ENCODE peak calls at places on chromosomes 1 and 21, in nine cellular contexts. Q is osteoblast; L is Panc1; Z is GM23248; R is pancreas; Y is effector memory CD4-positive, alpha-beta T cell; O is psoas muscle; S is PC-9; K is MM.1S. H is an unnamed sample.
A peak's percentile ranks its signal among the peaks of the same experiment; 100 is the strongest.

GRCh38 chr1:155499953-155500621 is 62.5 kb downstream of the ASH1L start:
- DNase-seq in Q (peak; percentile 18), L (no peak), Z (peak; percentile 9), R (no peak), Y (no peak), O (no peak), S (no peak), K (peak; percentile 55), H (no peak)

GRCh38 chr1:55143686-55144085 is 71.5 kb downstream of the USP24 start:
- DNase-seq in Q (no peak), L (no peak), Z (no peak), R (no peak), Y (no peak), O (no peak), S (peak; percentile 41), K (peak; percentile 29), H (no peak)

GRCh38 chr1:3787347-3787710 is 9.0 kb downstream of the LRRC47 start:
- DNase-seq in Q (peak; percentile 69), L (no peak), Z (no peak), R (no peak), Y (peak; percentile 52), O (no peak), S (no peak), K (no peak), H (peak; percentile 38)

GRCh38 chr1:200588698-200589097 is 31.9 kb downstream of the KIF14 start:
- DNase-seq in Q (no peak), L (no peak), Z (no peak), R (no peak), Y (no peak), O (no peak), S (no peak), K (no peak), H (no peak)

GRCh38 chr1:153597206-153597605 is 15.7 kb downstream of the S100A16 start:
- DNase-seq in Q (peak; percentile 88), L (no peak), Z (peak; percentile 73), R (no peak), Y (no peak), O (no peak), S (peak; percentile 68), K (no peak), H (no peak)

GRCh38 chr1:119225831-119226230 is 85.4 kb upstream of the WARS2 start:
- DNase-seq in Q (no peak), L (no peak), Z (no peak), R (no peak), Y (no peak), O (no peak), S (no peak), K (no peak), H (no peak)

GRCh38 chr1:184296466-184297243 is 90.2 kb upstream of the C1orf21 start:
- DNase-seq in Q (peak; percentile 72), L (no peak), Z (peak; percentile 79), R (peak; percentile 87), Y (no peak), O (peak; percentile 76), S (no peak), K (no peak), H (no peak)

GRCh38 chr1:42941640-42942330 is 16.9 kb downstream of the SLC2A1 start:
- DNase-seq in Q (peak; percentile 95), L (no peak), Z (peak; percentile 99), R (no peak), Y (no peak), O (peak; percentile 70), S (peak; percentile 93), K (no peak), H (no peak)

GRCh38 chr21:33760641-33761103 is 118.4 kb downstream of the ITSN1 start:
- DNase-seq in Q (no peak), L (no peak), Z (peak; percentile 66), R (no peak), Y (no peak), O (no peak), S (no peak), K (no peak), H (no peak)

GRCh38 chr1:31830511-31830910 is 14.7 kb upstream of the SPOCD1 start:
- DNase-seq in Q (peak; percentile 17), L (no peak), Z (no peak), R (no peak), Y (no peak), O (no peak), S (no peak), K (no peak), H (no peak)

GRCh38 chr1:9792156-9793042 is 31.4 kb downstream of the CLSTN1 start:
- DNase-seq in Q (peak; percentile 49), L (no peak), Z (no peak), R (peak; percentile 30), Y (no peak), O (no peak), S (no peak), K (no peak), H (no peak)

GRCh38 chr1:12457771-12458170 is 160.2 kb downstream of the DHRS3 start:
- DNase-seq in Q (no peak), L (no peak), Z (peak; percentile 75), R (no peak), Y (no peak), O (peak; percentile 54), S (no peak), K (no peak), H (no peak)

GRCh38 chr1:14095001-14095400 is 395.0 kb downstream of the PRDM2 start:
- DNase-seq in Q (peak; percentile 37), L (no peak), Z (peak; percentile 35), R (no peak), Y (no peak), O (no peak), S (no peak), K (peak; percentile 18), H (no peak)

GRCh38 chr1:212219679-212220463 is 65.3 kb upstream of the PPP2R5A start:
- DNase-seq in Q (no peak), L (no peak), Z (no peak), R (no peak), Y (no peak), O (no peak), S (no peak), K (no peak), H (no peak)

DNA sequence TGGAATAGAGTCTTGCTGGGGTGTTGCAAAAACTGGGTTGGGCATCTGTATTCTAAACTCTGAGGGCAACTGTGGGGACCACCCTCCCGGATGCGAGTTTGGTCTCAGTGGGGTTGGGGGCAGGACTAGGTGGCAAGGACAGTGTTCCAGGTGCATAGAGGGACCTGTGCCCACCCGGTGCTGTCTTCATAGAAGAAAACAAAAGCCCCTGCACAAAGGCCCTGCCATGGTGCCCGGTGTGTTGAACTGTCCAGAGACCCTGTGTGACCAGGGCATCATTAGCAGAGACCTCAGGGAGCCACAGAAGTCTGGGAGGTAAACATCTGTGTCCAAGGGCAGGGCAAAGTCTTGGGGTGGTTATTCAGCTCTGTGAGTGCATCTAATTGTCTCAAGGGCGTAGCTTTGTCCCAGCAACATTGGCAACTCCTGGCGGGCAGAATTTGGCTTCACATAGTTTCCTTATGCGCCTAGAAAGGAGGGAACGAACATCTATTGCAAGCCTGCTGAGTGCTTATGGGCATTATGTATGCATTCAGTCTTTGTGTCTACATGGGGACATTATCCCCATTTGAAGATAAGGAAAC is 72.2 kb upstream of the IFFO2 start:
- DNase-seq in Q (no peak), L (no peak), Z (no peak), R (no peak), Y (no peak), O (no peak), S (peak; percentile 39), K (no peak), H (no peak)
- H3K4me3 ChIP-seq in Q (no peak overlapping the region), L (no peak overlapping the region), Z (no peak overlapping the region), R (no peak overlapping the region), Y (no peak overlapping the region), O (no peak overlapping the region), S (no peak overlapping the region), K (no peak overlapping the region), H (no peak overlapping the region)

DNA sequence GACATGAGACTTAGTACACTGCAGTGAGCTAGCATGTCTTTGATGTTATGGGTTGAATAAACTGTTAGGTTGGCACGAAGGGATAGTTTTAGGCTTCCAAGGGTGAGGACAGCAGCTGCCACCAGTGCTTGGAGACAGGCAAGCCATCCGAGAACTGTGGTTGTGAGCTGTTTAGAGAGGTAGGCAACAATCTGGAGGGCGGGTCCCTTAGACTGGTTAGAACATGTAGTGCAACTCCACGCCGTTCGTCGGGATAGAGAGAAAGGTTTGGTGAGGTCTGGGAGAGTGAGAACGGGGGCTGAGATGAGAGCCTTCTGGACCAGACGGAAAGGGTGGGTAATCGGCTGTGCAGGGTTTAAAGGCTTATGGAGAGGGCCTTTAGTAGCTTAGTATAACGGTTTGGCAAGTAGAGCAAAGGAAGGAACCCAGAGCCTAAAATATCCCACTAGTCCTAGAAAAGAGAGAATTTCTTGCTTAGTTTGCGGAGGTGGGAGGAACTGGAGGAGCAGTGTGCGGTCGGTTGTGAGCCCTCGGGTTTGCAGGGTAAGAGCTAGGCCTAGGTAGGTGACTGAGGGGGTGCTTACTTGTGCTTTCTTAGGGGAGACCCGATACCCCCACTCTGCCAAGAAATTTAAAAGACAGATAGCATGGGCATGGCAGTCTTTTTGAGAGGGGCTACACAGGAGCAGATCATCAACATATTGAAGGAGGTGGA is 72.8 kb downstream of the CNST start:
- DNase-seq in Q (no peak), L (no peak), Z (no peak), R (no peak), Y (no peak), O (no peak), S (no peak), K (no peak), H (no peak)
- H3K9me3 ChIP-seq in Q (no peaks in the 10 kb centered on the region), L (no peaks in the 10 kb centered on the region), Z (no peaks in the 10 kb centered on the region), R (no peaks in the 10 kb centered on the region), Y (no peaks in the 10 kb centered on the region), O (no peaks in the 10 kb centered on the region), S (no peaks in the 10 kb centered on the region), K (no peaks in the 10 kb centered on the region), H (no peaks in the 10 kb centered on the region)

GRCh38 chr21:38795475-38795874 is 10.3 kb upstream of the ETS2 start:
- DNase-seq in Q (no peak), L (no peak), Z (no peak), R (no peak), Y (no peak), O (no peak), S (no peak), K (no peak), H (no peak)
- H3K4me1 ChIP-seq in Q (no peaks in the 10 kb centered on the region), L (peaks cover 51% of the 10 kb centered on the region), Z (peaks cover 6% of the 10 kb centered on the region), R (peaks cover 8% of the 10 kb centered on the region), Y (no peaks in the 10 kb centered on the region), O (no peaks in the 10 kb centered on the region), S (peaks cover 56% of the 10 kb centered on the region), K (no peaks in the 10 kb centered on the region), H (no peaks in the 10 kb centered on the region)

GRCh38 chr1:162631546-162632233 is 574 bp upstream of the DDR2 start:
- DNase-seq in Q (no peak), L (no peak), Z (peak; percentile 85), R (no peak), Y (no peak), O (peak; percentile 28), S (no peak), K (no peak), H (no peak)

GRCh38 chr1:162632234-162632666 is at the start of gene DDR2:
- DNase-seq in Q (no peak), L (no peak), Z (peak; percentile 96), R (peak; percentile 11), Y (no peak), O (peak; percentile 73), S (no peak), K (no peak), H (no peak)

GRCh38 chr1:162633327-162633762 is 1.1 kb downstream of the DDR2 start:
- DNase-seq in Q (no peak), L (no peak), Z (peak; percentile 69), R (no peak), Y (no peak), O (no peak), S (no peak), K (peak; percentile 89), H (no peak)

GRCh38 chr1:162632743-162633326 is 571 bp downstream of the DDR2 start:
- DNase-seq in Q (no peak), L (no peak), Z (peak; percentile 62), R (no peak), Y (no peak), O (no peak), S (no peak), K (peak; percentile 53), H (no peak)

GRCh38 chr1:162635418-162635817 is 3.2 kb downstream of the DDR2 start:
- DNase-seq in Q (no peak), L (no peak), Z (peak; percentile 50), R (no peak), Y (no peak), O (no peak), S (no peak), K (no peak), H (no peak)
- H3K4me3 ChIP-seq in Q (peak overlapping the region; percentile 79), L (no peak overlapping the region), Z (peak overlapping the region; percentile 100), R (no peak overlapping the region), Y (no peak overlapping the region), O (peak overlapping the region; percentile 55), S (no peak overlapping the region), K (no peak overlapping the region), H (no peak overlapping the region)

H was measured in CD4-positive, alpha-beta memory T cell.